ENCODE peak calls at places on chromosomes 1 and 21, in eight cellular contexts. One of them, this sample, is unnamed.
A peak's percentile ranks its signal among the peaks of the same experiment; 100 is the strongest.

GRCh38 chr1:185376840-185377635 is 60.0 kb upstream of the IVNS1ABP start:
- DNase-seq in fibroblast of lung: peak; percentile 63
- DNase-seq in MM.1S: no peak
- DNase-seq in HCT116: no peak
- DNase-seq in hepatocyte: no peak
- DNase-seq in astrocyte: peak; percentile 54
- DNase-seq in neuronal stem cell: no peak
- DNase-seq in OCI-LY7: no peak
- DNase-seq in this sample: peak; percentile 84

GRCh38 chr21:26918318-26919065 is 48.4 kb downstream of the ADAMTS5 start:
- DNase-seq in OCI-LY7: no peak
- DNase-seq in HCT116: no peak
- DNase-seq in fibroblast of lung: peak; percentile 15
- DNase-seq in astrocyte: peak; percentile 1
- DNase-seq in hepatocyte: no peak
- DNase-seq in MM.1S: no peak
- DNase-seq in neuronal stem cell: no peak
- DNase-seq in this sample: peak; percentile 80

GRCh38 chr1:159991513-159991912 is 37.5 kb upstream of the SLAMF9 start:
- DNase-seq in HCT116: no peak
- DNase-seq in astrocyte: no peak
- DNase-seq in OCI-LY7: peak; percentile 8
- DNase-seq in neuronal stem cell: no peak
- DNase-seq in hepatocyte: peak; percentile 42
- DNase-seq in fibroblast of lung: no peak
- DNase-seq in MM.1S: no peak
- DNase-seq in this sample: peak; percentile 8

GRCh38 chr1:16383917-16384316 is 16.9 kb downstream of the SZRD1 start:
- DNase-seq in astrocyte: no peak
- DNase-seq in HCT116: no peak
- DNase-seq in fibroblast of lung: no peak
- DNase-seq in OCI-LY7: no peak
- DNase-seq in MM.1S: no peak
- DNase-seq in neuronal stem cell: no peak
- DNase-seq in hepatocyte: no peak
- DNase-seq in this sample: no peak

GRCh38 chr1:30782361-30783243 is 25.0 kb upstream of the LAPTM5 start:
- DNase-seq in OCI-LY7: peak; percentile 75
- DNase-seq in astrocyte: no peak
- DNase-seq in fibroblast of lung: no peak
- DNase-seq in HCT116: no peak
- DNase-seq in neuronal stem cell: peak; percentile 78
- DNase-seq in MM.1S: peak; percentile 80
- DNase-seq in hepatocyte: peak; percentile 85
- DNase-seq in this sample: peak; percentile 56

GRCh38 chr1:94122201-94122970 is 1.4 kb upstream of the ABCA4 start:
- DNase-seq in neuronal stem cell: no peak
- DNase-seq in fibroblast of lung: peak; percentile 92
- DNase-seq in OCI-LY7: no peak
- DNase-seq in astrocyte: peak; percentile 89
- DNase-seq in MM.1S: no peak
- DNase-seq in hepatocyte: no peak
- DNase-seq in HCT116: no peak
- DNase-seq in this sample: peak; percentile 83

GRCh38 chr21:29647353-29647781 is 292.4 kb downstream of the GRIK1 start:
- DNase-seq in MM.1S: no peak
- DNase-seq in neuronal stem cell: no peak
- DNase-seq in OCI-LY7: no peak
- DNase-seq in hepatocyte: peak; percentile 16
- DNase-seq in astrocyte: peak; percentile 17
- DNase-seq in HCT116: no peak
- DNase-seq in fibroblast of lung: no peak
- DNase-seq in this sample: peak; percentile 87

GRCh38 chr1:25178917-25179571 is 53.3 kb downstream of the SYF2 start:
- DNase-seq in hepatocyte: no peak
- DNase-seq in astrocyte: no peak
- DNase-seq in OCI-LY7: no peak
- DNase-seq in neuronal stem cell: no peak
- DNase-seq in fibroblast of lung: no peak
- DNase-seq in HCT116: no peak
- DNase-seq in MM.1S: no peak
- DNase-seq in this sample: no peak

GRCh38 chr1:41742219-41742618 is 176.5 kb downstream of the HIVEP3 start:
- DNase-seq in OCI-LY7: no peak
- DNase-seq in MM.1S: no peak
- DNase-seq in fibroblast of lung: peak; percentile 89
- DNase-seq in HCT116: no peak
- DNase-seq in astrocyte: peak; percentile 85
- DNase-seq in neuronal stem cell: no peak
- DNase-seq in hepatocyte: no peak
- DNase-seq in this sample: peak; percentile 4

GRCh38 chr1:60874703-60875102 is 207.7 kb upstream of the NFIA start:
- DNase-seq in astrocyte: peak; percentile 55
- DNase-seq in MM.1S: no peak
- DNase-seq in hepatocyte: peak; percentile 48
- DNase-seq in fibroblast of lung: peak; percentile 70
- DNase-seq in neuronal stem cell: no peak
- DNase-seq in OCI-LY7: no peak
- DNase-seq in HCT116: peak; percentile 8
- DNase-seq in this sample: no peak

GRCh38 chr1:222124602-222125001 is 382.7 kb upstream of the DUSP10 start:
- DNase-seq in hepatocyte: no peak
- DNase-seq in OCI-LY7: no peak
- DNase-seq in HCT116: no peak
- DNase-seq in fibroblast of lung: no peak
- DNase-seq in MM.1S: no peak
- DNase-seq in astrocyte: no peak
- DNase-seq in neuronal stem cell: no peak
- DNase-seq in this sample: no peak

GRCh38 chr1:184176058-184176457 is 124.5 kb downstream of the TSEN15 start:
- DNase-seq in neuronal stem cell: no peak
- DNase-seq in OCI-LY7: no peak
- DNase-seq in astrocyte: no peak
- DNase-seq in MM.1S: no peak
- DNase-seq in fibroblast of lung: no peak
- DNase-seq in hepatocyte: no peak
- DNase-seq in HCT116: no peak
- DNase-seq in this sample: no peak

GRCh38 chr1:184167352-184167751 is 115.8 kb downstream of the TSEN15 start:
- DNase-seq in hepatocyte: no peak
- DNase-seq in HCT116: no peak
- DNase-seq in neuronal stem cell: no peak
- DNase-seq in OCI-LY7: no peak
- DNase-seq in fibroblast of lung: no peak
- DNase-seq in MM.1S: no peak
- DNase-seq in astrocyte: no peak
- DNase-seq in this sample: no peak

GRCh38 chr1:184166495-184166894 is 115.0 kb downstream of the TSEN15 start:
- DNase-seq in neuronal stem cell: no peak
- DNase-seq in MM.1S: no peak
- DNase-seq in astrocyte: no peak
- DNase-seq in HCT116: no peak
- DNase-seq in fibroblast of lung: no peak
- DNase-seq in hepatocyte: no peak
- DNase-seq in OCI-LY7: no peak
- DNase-seq in this sample: peak; percentile 29

DNA sequence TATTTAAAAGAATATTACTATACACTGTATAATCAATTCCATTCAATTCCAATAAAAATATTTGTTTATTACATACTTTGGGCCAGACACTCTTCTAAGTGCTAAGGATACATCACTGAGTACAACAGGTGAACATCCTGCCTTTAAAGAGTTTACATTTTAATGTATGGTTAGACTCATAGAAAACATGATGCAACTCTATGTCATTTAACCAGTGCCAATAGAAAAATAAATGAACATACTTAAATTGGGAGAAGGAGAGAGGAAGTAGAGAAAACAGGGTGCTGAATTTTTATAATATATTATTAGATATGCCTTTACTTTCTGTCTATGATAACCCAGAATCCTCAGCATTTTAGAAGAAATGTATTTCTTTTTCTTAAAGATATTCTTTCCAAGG is 119.2 kb downstream of the TSEN15 start:
- DNase-seq in MM.1S: no peak
- DNase-seq in hepatocyte: no peak
- DNase-seq in OCI-LY7: no peak
- DNase-seq in astrocyte: no peak
- DNase-seq in neuronal stem cell: no peak
- DNase-seq in fibroblast of lung: no peak
- DNase-seq in HCT116: no peak
- DNase-seq in this sample: no peak
- H2AFZ ChIP-seq in MM.1S: no peak overlapping the region
- H2AFZ ChIP-seq in hepatocyte: no peak overlapping the region
- H2AFZ ChIP-seq in OCI-LY7: no peak overlapping the region
- H2AFZ ChIP-seq in astrocyte: no peak overlapping the region
- H2AFZ ChIP-seq in neuronal stem cell: no peak overlapping the region
- H2AFZ ChIP-seq in fibroblast of lung: no peak overlapping the region
- H2AFZ ChIP-seq in HCT116: no peak overlapping the region
- H2AFZ ChIP-seq in this sample: no peak overlapping the region

GRCh38 chr1:9203623-9204022 is 31.0 kb upstream of the H6PD start:
- DNase-seq in neuronal stem cell: no peak
- DNase-seq in MM.1S: no peak
- DNase-seq in HCT116: no peak
- DNase-seq in astrocyte: no peak
- DNase-seq in OCI-LY7: no peak
- DNase-seq in hepatocyte: no peak
- DNase-seq in fibroblast of lung: no peak
- DNase-seq in this sample: no peak

GRCh38 chr1:9200441-9200840 is 34.1 kb upstream of the H6PD start:
- DNase-seq in hepatocyte: no peak
- DNase-seq in fibroblast of lung: no peak
- DNase-seq in OCI-LY7: no peak
- DNase-seq in HCT116: no peak
- DNase-seq in neuronal stem cell: no peak
- DNase-seq in MM.1S: no peak
- DNase-seq in astrocyte: no peak
- DNase-seq in this sample: no peak

GRCh38 chr1:9204156-9204720 is 30.3 kb upstream of the H6PD start:
- DNase-seq in OCI-LY7: no peak
- DNase-seq in hepatocyte: no peak
- DNase-seq in fibroblast of lung: no peak
- DNase-seq in neuronal stem cell: no peak
- DNase-seq in astrocyte: no peak
- DNase-seq in HCT116: no peak
- DNase-seq in MM.1S: no peak
- DNase-seq in this sample: no peak

GRCh38 chr1:9202240-9202870 is 32.2 kb upstream of the H6PD start:
- DNase-seq in neuronal stem cell: no peak
- DNase-seq in hepatocyte: no peak
- DNase-seq in HCT116: no peak
- DNase-seq in OCI-LY7: no peak
- DNase-seq in astrocyte: no peak
- DNase-seq in MM.1S: no peak
- DNase-seq in fibroblast of lung: no peak
- DNase-seq in this sample: no peak

GRCh38 chr1:9201421-9202239 is 32.9 kb upstream of the H6PD start:
- DNase-seq in fibroblast of lung: peak; percentile 74
- DNase-seq in MM.1S: no peak
- DNase-seq in hepatocyte: peak; percentile 35
- DNase-seq in HCT116: no peak
- DNase-seq in OCI-LY7: no peak
- DNase-seq in astrocyte: peak; percentile 72
- DNase-seq in neuronal stem cell: no peak
- DNase-seq in this sample: peak; percentile 92
- H2AFZ ChIP-seq in fibroblast of lung: peak overlapping the region; percentile 44
- H2AFZ ChIP-seq in MM.1S: peak overlapping the region; percentile 45
- H2AFZ ChIP-seq in hepatocyte: peak overlapping the region; percentile 75
- H2AFZ ChIP-seq in HCT116: no peak overlapping the region
- H2AFZ ChIP-seq in OCI-LY7: no peak overlapping the region
- H2AFZ ChIP-seq in astrocyte: peak overlapping the region; percentile 61
- H2AFZ ChIP-seq in neuronal stem cell: peak overlapping the region; percentile 79
- H2AFZ ChIP-seq in this sample: peak overlapping the region; percentile 59

DNA sequence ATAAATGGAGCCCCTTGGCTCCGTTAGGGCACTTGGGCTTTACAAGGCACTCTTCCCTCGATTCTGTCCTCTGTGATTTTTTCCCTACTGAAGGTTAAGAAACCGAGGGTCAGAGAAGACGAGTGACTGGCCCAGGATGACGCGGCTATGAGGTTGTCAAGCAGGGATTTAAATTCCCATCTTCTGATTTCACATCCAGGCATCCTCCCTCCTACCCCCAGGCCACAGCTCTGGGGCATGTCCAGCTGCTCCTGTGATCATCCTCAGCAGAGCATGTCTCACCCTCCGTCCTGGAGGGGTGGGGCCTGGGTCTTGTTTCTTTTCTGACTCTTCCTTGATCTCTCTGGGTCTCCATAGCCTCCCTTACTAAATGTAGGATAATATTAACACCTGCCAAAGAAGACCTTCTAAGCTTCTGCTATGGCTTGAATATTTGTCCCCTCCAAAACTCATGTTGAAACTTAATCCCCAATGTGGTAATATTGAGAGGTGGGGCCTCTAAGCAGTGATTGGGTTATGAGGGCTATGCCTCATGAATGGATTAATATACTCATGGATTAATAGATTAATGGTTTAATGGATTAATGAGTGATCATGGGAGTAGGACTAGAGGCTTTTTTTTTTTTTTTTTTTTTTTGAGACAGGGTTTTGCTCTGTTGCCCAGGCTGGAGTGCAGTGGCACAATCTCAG is 4.6 kb downstream of the CRYBG2 start:
- DNase-seq in OCI-LY7: no peak
- DNase-seq in neuronal stem cell: no peak
- DNase-seq in astrocyte: peak; percentile 67
- DNase-seq in fibroblast of lung: peak; percentile 75
- DNase-seq in MM.1S: no peak
- DNase-seq in HCT116: no peak
- DNase-seq in hepatocyte: peak; percentile 7
- DNase-seq in this sample: peak; percentile 62
- H2AFZ ChIP-seq in OCI-LY7: no peak overlapping the region
- H2AFZ ChIP-seq in neuronal stem cell: no peak overlapping the region
- H2AFZ ChIP-seq in astrocyte: no peak overlapping the region
- H2AFZ ChIP-seq in fibroblast of lung: no peak overlapping the region
- H2AFZ ChIP-seq in MM.1S: no peak overlapping the region
- H2AFZ ChIP-seq in HCT116: no peak overlapping the region
- H2AFZ ChIP-seq in hepatocyte: no peak overlapping the region
- H2AFZ ChIP-seq in this sample: no peak overlapping the region

DNA sequence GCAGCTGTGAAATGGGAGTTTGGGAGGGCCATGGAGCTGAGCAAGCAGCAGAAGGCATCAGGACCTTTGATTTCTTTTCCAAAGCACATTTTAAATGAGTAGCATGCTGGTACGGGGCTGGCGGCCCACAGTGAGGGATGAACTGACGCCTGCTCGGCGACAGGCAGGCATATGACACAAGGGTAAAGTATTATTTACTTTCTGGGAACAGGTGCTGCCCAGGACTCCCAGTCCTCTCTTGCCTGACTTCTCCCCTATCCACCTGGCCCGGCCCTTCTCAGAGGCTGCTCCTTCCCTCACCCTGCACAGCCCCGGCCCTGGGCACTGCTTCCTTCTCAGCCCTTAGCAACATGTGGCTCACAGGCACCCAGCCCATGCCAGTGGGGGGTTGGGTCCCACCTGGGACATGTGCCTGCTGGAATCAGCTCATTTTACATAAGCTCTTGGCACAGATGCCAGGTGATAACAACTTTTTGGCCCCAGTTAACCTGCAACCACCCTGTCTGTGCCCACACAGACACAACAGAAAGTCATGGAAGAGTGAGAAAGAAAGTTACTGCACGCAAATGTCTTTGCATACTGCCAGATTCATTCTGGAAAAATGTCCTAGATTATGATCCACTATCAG is 112.3 kb upstream of the GADD45A start:
- DNase-seq in hepatocyte: peak; percentile 56
- DNase-seq in neuronal stem cell: no peak
- DNase-seq in OCI-LY7: no peak
- DNase-seq in HCT116: no peak
- DNase-seq in astrocyte: no peak
- DNase-seq in MM.1S: no peak
- DNase-seq in fibroblast of lung: peak; percentile 42
- DNase-seq in this sample: no peak
- H2AFZ ChIP-seq in hepatocyte: no peak overlapping the region
- H2AFZ ChIP-seq in neuronal stem cell: no peak overlapping the region
- H2AFZ ChIP-seq in OCI-LY7: no peak overlapping the region
- H2AFZ ChIP-seq in HCT116: no peak overlapping the region
- H2AFZ ChIP-seq in astrocyte: no peak overlapping the region
- H2AFZ ChIP-seq in MM.1S: no peak overlapping the region
- H2AFZ ChIP-seq in fibroblast of lung: no peak overlapping the region
- H2AFZ ChIP-seq in this sample: no peak overlapping the region